ENCODE peak calls at places on chromosomes 3 and 15, in six cellular contexts. M is cardiac fibroblast, Y is AG09319, K is fibroblast of lung, Z is esophagus squamous epithelium, A is brain microvascular endothelial cell. S is an unnamed sample.

GRCh38 chr3:186141776-186142175 is 32.9 kb upstream of the ETV5 start:
- DNase-seq in M (no peak), Y (no peak), K (no peak), Z (no peak), A (no peak), S (no peak)

GRCh38 chr3:126922466-126922865 is 60.4 kb upstream of the PLXNA1 start:
- DNase-seq in M (no peak), Y (no peak), K (no peak), Z (no peak), A (no peak), S (no peak)

GRCh38 chr15:42716626-42717025 is 20.3 kb downstream of the CDAN1 start:
- DNase-seq in M (no peak), Y (no peak), K (no peak), Z (no peak), A (peak), S (no peak)

GRCh38 chr15:101252836-101253235 is 988 bp upstream of the CHSY1 start:
- DNase-seq in M (no peak), Y (no peak), K (no peak), Z (no peak), A (no peak), S (peak)

GRCh38 chr3:131231710-131232348 is 149.7 kb upstream of the NUDT16 start:
- DNase-seq in M (peak), Y (no peak), K (peak), Z (no peak), A (no peak), S (peak)

GRCh38 chr3:177050466-177051237 is 146.6 kb downstream of the TBL1XR1 start:
- DNase-seq in M (peak), Y (no peak), K (peak), Z (no peak), A (peak), S (peak)

GRCh38 chr3:119731545-119732343 is 28.9 kb downstream of the CFAP91 start:
- DNase-seq in M (no peak), Y (no peak), K (peak), Z (no peak), A (peak), S (peak)

GRCh38 chr15:91104111-91104510 is 4.1 kb downstream of the SV2B start:
- DNase-seq in M (no peak), Y (no peak), K (no peak), Z (no peak), A (no peak), S (no peak)

GRCh38 chr3:189948724-189949045 is 172.0 kb downstream of the P3H2 start:
- DNase-seq in M (no peak), Y (no peak), K (no peak), Z (no peak), A (no peak), S (no peak)
- TF ChIP-seq CTCF in M (no peak), Y (no peak), K (no peak), Z (no peak), A (no peak), S (no peak)

GRCh38 chr3:134838599-134838998 is 43.5 kb downstream of the EPHB1 start:
- DNase-seq in M (no peak), Y (no peak), K (no peak), Z (no peak), A (no peak), S (no peak)
- TF ChIP-seq CTCF in M (peak), Y (peak), K (peak), Z (no peak), A (peak), S (peak)

DNA sequence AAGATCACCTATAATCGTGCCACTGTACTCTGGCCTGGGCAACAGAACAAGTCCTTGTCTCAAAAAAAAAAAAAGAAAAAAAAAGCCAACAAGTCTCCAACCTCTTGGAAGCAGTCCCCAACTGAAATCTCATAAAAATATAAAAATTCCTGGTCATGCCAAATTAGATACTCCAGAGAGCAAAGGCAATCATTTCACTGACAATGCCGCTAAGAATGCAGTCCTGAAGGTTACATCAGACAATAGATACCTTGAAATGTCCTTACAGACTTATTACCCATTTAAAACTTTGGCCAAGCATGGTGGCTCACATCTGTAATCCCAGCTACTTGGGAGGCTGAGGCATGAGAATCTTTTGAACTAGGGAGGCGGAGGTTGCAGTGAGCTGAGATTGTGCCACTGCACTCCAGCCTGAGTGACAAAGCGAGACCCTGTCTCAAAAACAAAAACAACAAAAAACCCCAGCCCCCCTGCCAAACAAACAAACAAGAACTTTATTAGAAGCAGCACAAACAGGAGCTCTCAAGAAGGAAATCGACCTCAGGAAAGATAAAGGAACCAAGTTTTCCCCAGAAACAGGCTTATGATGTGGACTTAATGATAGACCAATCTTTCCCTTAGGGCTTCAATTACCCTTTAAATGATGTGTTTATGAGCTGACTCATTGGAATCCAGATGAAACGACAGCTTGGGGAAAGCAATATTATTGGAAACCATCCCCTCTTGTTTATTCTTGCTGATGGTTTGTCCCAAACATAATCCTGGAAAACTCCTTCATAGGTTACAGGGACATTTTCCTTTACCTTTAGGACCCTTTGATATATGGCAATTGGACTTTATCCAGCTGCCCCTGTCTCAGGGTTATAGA is 53.1 kb upstream of the XCR1 start:
- DNase-seq in M (no peak), Y (no peak), K (no peak), Z (no peak), A (no peak), S (no peak)
- TF ChIP-seq CTCF in M (no peak), Y (no peak), K (no peak), Z (no peak), A (no peak), S (no peak)

GRCh38 chr3:5309181-5309580 is 121.7 kb downstream of the EDEM1 start:
- DNase-seq in M (no peak), Y (no peak), K (peak), Z (no peak), A (no peak), S (no peak)
- TF ChIP-seq CTCF in M (no peak), Y (no peak), K (no peak), Z (no peak), A (no peak), S (no peak)

GRCh38 chr3:142127941-142128658 is 21.2 kb downstream of the TFDP2 start:
- DNase-seq in M (no peak), Y (no peak), K (no peak), Z (no peak), A (no peak), S (no peak)

GRCh38 chr3:142134799-142135325 is 14.5 kb downstream of the TFDP2 start:
- DNase-seq in M (no peak), Y (no peak), K (no peak), Z (no peak), A (no peak), S (no peak)

GRCh38 chr3:142124243-142124642 is 25.1 kb downstream of the TFDP2 start:
- DNase-seq in M (no peak), Y (no peak), K (no peak), Z (no peak), A (no peak), S (no peak)

GRCh38 chr3:142129516-142130171 is 19.7 kb downstream of the TFDP2 start:
- DNase-seq in M (no peak), Y (no peak), K (no peak), Z (no peak), A (no peak), S (no peak)
- TF ChIP-seq CTCF in M (peak), Y (peak), K (peak), Z (no peak), A (peak), S (no peak)

DNA sequence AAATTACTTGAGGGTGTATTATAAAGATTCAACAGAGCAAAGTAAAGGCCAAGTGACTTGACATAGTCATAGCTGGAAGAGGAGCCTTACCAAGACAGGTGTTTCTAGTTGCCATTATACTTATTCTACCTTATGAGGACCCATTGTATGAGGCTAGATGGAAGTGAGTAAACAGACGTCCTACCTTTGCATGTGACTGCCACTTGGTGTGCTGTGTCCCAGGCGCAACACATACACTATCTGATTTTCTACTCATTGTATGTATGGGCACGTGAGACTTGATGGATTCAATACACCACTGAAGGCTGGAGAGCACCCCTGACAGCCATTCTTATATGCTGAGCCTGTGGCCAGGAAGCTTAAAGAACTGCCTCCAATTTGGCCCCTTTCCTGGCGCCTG is 40.5 kb downstream of the BOC start:
- DNase-seq in M (no peak), Y (no peak), K (no peak), Z (no peak), A (no peak), S (no peak)
- TF ChIP-seq CTCF in M (no peak), Y (no peak), K (no peak), Z (no peak), A (no peak), S (no peak)

GRCh38 chr15:25183581-25184330 is 229.0 kb downstream of the SNRPN start:
- DNase-seq in M (no peak), Y (no peak), K (no peak), Z (no peak), A (no peak), S (no peak)

GRCh38 chr15:25181290-25182097 is 226.7 kb downstream of the SNRPN start:
- DNase-seq in M (no peak), Y (no peak), K (no peak), Z (no peak), A (no peak), S (no peak)

GRCh38 chr15:25184356-25185155 is 229.8 kb downstream of the SNRPN start:
- DNase-seq in M (no peak), Y (no peak), K (no peak), Z (no peak), A (no peak), S (no peak)

GRCh38 chr15:25182098-25182478 is 227.3 kb downstream of the SNRPN start:
- DNase-seq in M (no peak), Y (no peak), K (no peak), Z (no peak), A (no peak), S (no peak)

DNA sequence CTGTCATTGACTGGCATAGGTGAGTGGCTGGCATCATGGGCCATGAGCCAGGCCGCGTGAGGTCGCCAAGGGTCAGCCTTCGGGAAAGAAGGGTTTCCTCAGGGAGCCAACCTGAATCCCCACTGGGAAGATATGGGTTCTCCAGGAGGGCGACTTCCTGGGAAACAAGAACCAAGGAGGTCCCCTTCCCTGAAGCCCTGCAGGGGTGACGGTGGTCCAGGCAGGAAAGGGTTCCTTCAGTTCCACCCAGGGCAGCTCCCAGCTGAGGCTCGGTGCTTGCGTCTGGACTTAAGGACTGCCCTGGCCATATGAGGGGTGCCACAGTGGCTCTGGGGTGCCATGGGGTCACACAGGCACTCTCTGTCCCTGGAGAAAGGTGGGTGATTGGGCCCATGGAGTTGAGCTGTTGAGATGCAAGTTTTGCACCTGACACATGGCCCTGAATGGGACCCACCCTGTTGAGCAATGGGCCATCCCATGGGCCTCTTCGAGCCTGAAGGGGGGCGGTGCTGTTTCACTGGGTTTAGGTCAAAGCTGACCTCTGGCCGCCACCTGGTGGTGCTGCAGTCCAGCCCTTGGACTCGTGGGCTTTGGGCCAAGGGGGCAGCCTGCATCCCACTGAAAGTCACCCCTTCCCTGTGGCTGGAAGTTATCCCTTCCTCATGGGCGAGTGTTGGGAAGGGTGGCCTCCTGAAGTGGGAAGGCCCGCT is 228.1 kb downstream of the SNRPN start:
- DNase-seq in M (no peak), Y (no peak), K (no peak), Z (no peak), A (no peak), S (no peak)
- TF ChIP-seq CTCF in M (no peak), Y (no peak), K (no peak), Z (no peak), A (no peak), S (no peak)

GRCh38 chr3:31361391-31362273 is 171.1 kb upstream of the STT3B start:
- DNase-seq in M (peak), Y (no peak), K (peak), Z (no peak), A (peak), S (no peak)
- TF ChIP-seq CTCF in M (no peak), Y (no peak), K (no peak), Z (no peak), A (no peak), S (no peak)

GRCh38 chr3:160577551-160578195 is 12.3 kb upstream of the KPNA4 start:
- DNase-seq in M (peak), Y (no peak), K (peak), Z (no peak), A (peak), S (peak)
- TF ChIP-seq CTCF in M (no peak), Y (peak), K (no peak), Z (no peak), A (peak), S (no peak)

DNA sequence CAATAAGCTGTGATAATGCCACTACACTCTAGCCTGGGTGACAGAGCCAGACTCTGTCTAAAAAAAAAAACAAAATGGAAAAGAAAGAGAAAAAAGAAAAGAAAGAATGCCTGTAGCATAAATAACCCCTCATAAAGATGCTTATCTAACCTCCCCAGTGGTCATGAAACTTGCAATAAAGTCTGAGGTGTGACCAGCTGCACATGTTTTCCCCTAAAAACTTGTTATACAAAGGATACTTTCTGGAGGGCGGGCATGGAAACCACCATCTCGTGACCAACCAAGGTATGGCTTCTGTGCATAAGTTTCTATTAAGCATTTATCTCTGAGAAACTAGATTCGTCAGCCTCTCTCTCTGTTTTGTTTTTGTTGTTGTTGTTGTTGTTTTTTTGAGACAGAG is 21.8 kb downstream of the CCDC32 start:
- DNase-seq in M (no peak), Y (no peak), K (no peak), Z (no peak), A (no peak), S (no peak)
- TF ChIP-seq CTCF in M (no peak), Y (no peak), K (no peak), Z (no peak), A (no peak), S (no peak)